ENCODE peak calls at places on chromosomes 1 and 21, in five cellular contexts. One of them, this sample, is unnamed.

GRCh38 chr1:229148041-229148671 is 122.8 kb upstream of the RAB4A start:
- DNase-seq in IMR-90: no peak
- DNase-seq in CD8-positive, alpha-beta T cell: no peak
- DNase-seq in upper lobe of right lung: no peak
- DNase-seq in fibroblast of pulmonary artery: peak; percentile 38
- DNase-seq in this sample: no peak

GRCh38 chr1:160123726-160124125 is 8.2 kb downstream of the ATP1A2 start:
- DNase-seq in IMR-90: no peak
- DNase-seq in CD8-positive, alpha-beta T cell: no peak
- DNase-seq in upper lobe of right lung: no peak
- DNase-seq in fibroblast of pulmonary artery: no peak
- DNase-seq in this sample: no peak

GRCh38 chr1:40421348-40421693 is 29.0 kb upstream of the ZFP69B start:
- DNase-seq in IMR-90: no peak
- DNase-seq in CD8-positive, alpha-beta T cell: no peak
- DNase-seq in upper lobe of right lung: no peak
- DNase-seq in fibroblast of pulmonary artery: no peak
- DNase-seq in this sample: no peak

GRCh38 chr1:158735848-158736247 is 15.3 kb upstream of the OR6K3 start:
- DNase-seq in IMR-90: no peak
- DNase-seq in CD8-positive, alpha-beta T cell: no peak
- DNase-seq in upper lobe of right lung: no peak
- DNase-seq in fibroblast of pulmonary artery: no peak
- DNase-seq in this sample: no peak

GRCh38 chr1:223683586-223684487 is 18.3 kb upstream of the CAPN8 start:
- DNase-seq in IMR-90: peak; percentile 60
- DNase-seq in CD8-positive, alpha-beta T cell: peak; percentile 62
- DNase-seq in upper lobe of right lung: no peak
- DNase-seq in fibroblast of pulmonary artery: peak; percentile 65
- DNase-seq in this sample: peak; percentile 40

GRCh38 chr1:5990913-5991783 is 1.1 kb downstream of the NPHP4 start:
- DNase-seq in IMR-90: peak; percentile 21
- DNase-seq in CD8-positive, alpha-beta T cell: peak; percentile 31
- DNase-seq in upper lobe of right lung: peak; percentile 77
- DNase-seq in fibroblast of pulmonary artery: peak; percentile 20
- DNase-seq in this sample: peak; percentile 26

GRCh38 chr1:10738125-10738746 is 58.2 kb downstream of the CASZ1 start:
- DNase-seq in IMR-90: no peak
- DNase-seq in CD8-positive, alpha-beta T cell: no peak
- DNase-seq in upper lobe of right lung: peak; percentile 86
- DNase-seq in fibroblast of pulmonary artery: no peak
- DNase-seq in this sample: no peak

GRCh38 chr1:199780948-199781347 is 246.6 kb upstream of the NR5A2 start:
- DNase-seq in IMR-90: peak; percentile 70
- DNase-seq in CD8-positive, alpha-beta T cell: no peak
- DNase-seq in upper lobe of right lung: no peak
- DNase-seq in fibroblast of pulmonary artery: peak; percentile 18
- DNase-seq in this sample: peak; percentile 31

GRCh38 chr1:82733645-82734044 is 932.9 kb downstream of the ADGRL2 start:
- DNase-seq in IMR-90: no peak
- DNase-seq in CD8-positive, alpha-beta T cell: no peak
- DNase-seq in upper lobe of right lung: no peak
- DNase-seq in fibroblast of pulmonary artery: no peak
- DNase-seq in this sample: no peak

GRCh38 chr1:156498447-156499193 is 2.0 kb downstream of the MEF2D start:
- DNase-seq in IMR-90: peak; percentile 72
- DNase-seq in CD8-positive, alpha-beta T cell: no peak
- DNase-seq in upper lobe of right lung: peak; percentile 66
- DNase-seq in fibroblast of pulmonary artery: peak; percentile 61
- DNase-seq in this sample: peak; percentile 88

GRCh38 chr1:77175230-77175844 is 43.9 kb downstream of the PIGK start:
- DNase-seq in IMR-90: peak; percentile 6
- DNase-seq in CD8-positive, alpha-beta T cell: no peak
- DNase-seq in upper lobe of right lung: no peak
- DNase-seq in fibroblast of pulmonary artery: peak; percentile 13
- DNase-seq in this sample: peak; percentile 26

GRCh38 chr1:40438391-40439015 is 11.8 kb upstream of the ZFP69B start:
- DNase-seq in IMR-90: peak; percentile 16
- DNase-seq in CD8-positive, alpha-beta T cell: no peak
- DNase-seq in upper lobe of right lung: no peak
- DNase-seq in fibroblast of pulmonary artery: peak; percentile 56
- DNase-seq in this sample: peak; percentile 23

GRCh38 chr21:45454924-45455315 is 50.0 kb downstream of the COL18A1 start:
- DNase-seq in IMR-90: no peak
- DNase-seq in CD8-positive, alpha-beta T cell: peak; percentile 15
- DNase-seq in upper lobe of right lung: no peak
- DNase-seq in fibroblast of pulmonary artery: peak; percentile 35
- DNase-seq in this sample: no peak

GRCh38 chr1:64663654-64664053 is 81.2 kb upstream of the RAVER2 start:
- DNase-seq in IMR-90: peak; percentile 7
- DNase-seq in CD8-positive, alpha-beta T cell: no peak
- DNase-seq in upper lobe of right lung: no peak
- DNase-seq in fibroblast of pulmonary artery: no peak
- DNase-seq in this sample: peak; percentile 8

GRCh38 chr1:168227620-168228019 is 1.8 kb downstream of the SFT2D2 start:
- DNase-seq in IMR-90: no peak
- DNase-seq in CD8-positive, alpha-beta T cell: no peak
- DNase-seq in upper lobe of right lung: no peak
- DNase-seq in fibroblast of pulmonary artery: no peak
- DNase-seq in this sample: peak; percentile 29

GRCh38 chr21:29775462-29775861 is 164.3 kb downstream of the GRIK1 start:
- DNase-seq in IMR-90: no peak
- DNase-seq in CD8-positive, alpha-beta T cell: no peak
- DNase-seq in upper lobe of right lung: no peak
- DNase-seq in fibroblast of pulmonary artery: no peak
- DNase-seq in this sample: no peak

GRCh38 chr1:234719454-234720258 is 109.7 kb upstream of the IRF2BP2 start:
- DNase-seq in IMR-90: no peak
- DNase-seq in CD8-positive, alpha-beta T cell: no peak
- DNase-seq in upper lobe of right lung: no peak
- DNase-seq in fibroblast of pulmonary artery: no peak
- DNase-seq in this sample: no peak

GRCh38 chr21:35840197-35840799 is 220.0 kb downstream of the SETD4 start:
- DNase-seq in IMR-90: peak; percentile 91
- DNase-seq in CD8-positive, alpha-beta T cell: peak; percentile 46
- DNase-seq in upper lobe of right lung: no peak
- DNase-seq in fibroblast of pulmonary artery: peak; percentile 94
- DNase-seq in this sample: peak; percentile 70

GRCh38 chr1:10973552-10973951 is 38.9 kb upstream of the TARDBP start:
- DNase-seq in IMR-90: no peak
- DNase-seq in CD8-positive, alpha-beta T cell: no peak
- DNase-seq in upper lobe of right lung: no peak
- DNase-seq in fibroblast of pulmonary artery: peak; percentile 15
- DNase-seq in this sample: peak; percentile 73

GRCh38 chr1:184118051-184118450 is 66.5 kb downstream of the TSEN15 start:
- DNase-seq in IMR-90: peak; percentile 99
- DNase-seq in CD8-positive, alpha-beta T cell: no peak
- DNase-seq in upper lobe of right lung: no peak
- DNase-seq in fibroblast of pulmonary artery: peak; percentile 94
- DNase-seq in this sample: peak; percentile 91

GRCh38 chr1:175193339-175193950 is 869 bp upstream of the KIAA0040 start:
- DNase-seq in IMR-90: no peak
- DNase-seq in CD8-positive, alpha-beta T cell: no peak
- DNase-seq in upper lobe of right lung: no peak
- DNase-seq in fibroblast of pulmonary artery: no peak
- DNase-seq in this sample: peak; percentile 26

GRCh38 chr1:25033828-25034451 is 103.9 kb upstream of the RUNX3 start:
- DNase-seq in IMR-90: no peak
- DNase-seq in CD8-positive, alpha-beta T cell: peak; percentile 29
- DNase-seq in upper lobe of right lung: peak; percentile 77
- DNase-seq in fibroblast of pulmonary artery: no peak
- DNase-seq in this sample: no peak